ENCODE peak calls at places on chromosome 3, in nine cellular contexts. C, H, Q, L, G, T, W, B and X are unnamed samples.

GRCh38 chr3:143855183-143855582 is 6.9 kb upstream of the SLC9A9 start:
- DNase-seq in H (no peak), B (no peak), G (no peak), T (no peak), W (no peak), C (no peak), Q (no peak), L (no peak), X (no peak)

GRCh38 chr3:100480111-100480510 is 12.3 kb upstream of the TMEM45A start:
- DNase-seq in H (no peak), C (no peak), T (no peak), Q (no peak), W (no peak), G (no peak), L (no peak), B (no peak), X (no peak)

GRCh38 chr3:149705416-149705815 is 46.9 kb downstream of the COMMD2 start:
- DNase-seq in G (no peak), W (no peak), Q (peak; percentile 33), T (no peak), C (no peak), B (no peak), H (no peak), L (no peak), X (peak; percentile 37)

GRCh38 chr3:148758303-148758884 is 60.7 kb downstream of the AGTR1 start:
- DNase-seq in G (no peak), B (no peak), C (no peak), L (no peak), H (no peak), T (no peak), W (no peak), Q (no peak), X (peak; percentile 8)

GRCh38 chr3:188345223-188345622 is 191.3 kb downstream of the LPP start:
- DNase-seq in L (no peak), W (no peak), G (no peak), Q (peak; percentile 61), T (no peak), C (peak; percentile 44), B (no peak), H (peak; percentile 78), X (peak; percentile 51)

GRCh38 chr3:103644450-103644849 is 1209.6 kb downstream of the ZPLD1 start:
- DNase-seq in G (no peak), Q (no peak), L (no peak), B (no peak), W (no peak), H (peak; percentile 38), T (no peak), C (no peak), X (no peak)

GRCh38 chr3:124396397-124396796 is 333.9 kb upstream of the UMPS start:
- DNase-seq in G (no peak), C (peak; percentile 10), H (peak; percentile 73), T (no peak), L (no peak), Q (no peak), W (no peak), B (peak; percentile 22), X (no peak)

GRCh38 chr3:124381565-124382333 is 348.5 kb upstream of the UMPS start:
- DNase-seq in B (no peak), Q (no peak), T (no peak), G (no peak), H (peak; percentile 18), L (no peak), C (peak; percentile 90), W (no peak), X (no peak)

GRCh38 chr3:139466369-139466768 is 9.9 kb downstream of the RBP2 start:
- DNase-seq in T (no peak), L (no peak), H (no peak), C (no peak), G (no peak), W (no peak), B (no peak), Q (no peak), X (no peak)

GRCh38 chr3:105676621-105677300 is 192.1 kb downstream of the CBLB start:
- DNase-seq in Q (no peak), W (no peak), T (no peak), B (no peak), C (no peak), G (peak; percentile 77), L (no peak), H (no peak), X (no peak)

GRCh38 chr3:128603811-128604447 is 46.7 kb downstream of the RPN1 start:
- DNase-seq in W (no peak), H (no peak), G (no peak), B (no peak), C (no peak), Q (no peak), T (no peak), L (no peak), X (no peak)

GRCh38 chr3:44284949-44285348 is 43.3 kb downstream of the TOPAZ1 start:
- DNase-seq in L (no peak), T (no peak), Q (no peak), B (no peak), G (no peak), W (no peak), C (peak; percentile 2), H (peak; percentile 4), X (no peak)

GRCh38 chr3:193317901-193318300 is 60.7 kb downstream of the ATP13A5 start:
- DNase-seq in B (no peak), Q (no peak), T (no peak), H (no peak), C (no peak), L (no peak), G (no peak), W (no peak), X (no peak)

GRCh38 chr3:12727481-12727880 is 31.6 kb downstream of the TMEM40 start:
- DNase-seq in Q (no peak), W (no peak), H (no peak), L (no peak), B (no peak), G (no peak), T (no peak), C (no peak), X (no peak)

GRCh38 chr3:53072653-53073552 is 27.0 kb upstream of the SFMBT1 start:
- DNase-seq in B (peak; percentile 84), T (peak; percentile 60), G (peak; percentile 95), L (peak; percentile 86), C (peak; percentile 83), H (peak; percentile 66), Q (peak; percentile 66), W (peak; percentile 96), X (peak; percentile 63)

GRCh38 chr3:30643763-30644462 is 37.5 kb downstream of the TGFBR2 start:
- DNase-seq in T (no peak), L (peak; percentile 29), H (no peak), C (no peak), Q (no peak), G (peak; percentile 75), W (peak; percentile 91), B (no peak), X (no peak)

GRCh38 chr3:147699175-147699838 is 290.1 kb downstream of the ZIC1 start:
- DNase-seq in H (peak; percentile 65), W (no peak), T (peak; percentile 73), Q (peak; percentile 90), G (no peak), L (no peak), C (peak; percentile 78), B (no peak), X (peak; percentile 21)

GRCh38 chr3:66938338-66938963 is 59.7 kb upstream of the KBTBD8 start:
- DNase-seq in Q (peak; percentile 65), L (no peak), H (peak; percentile 46), W (no peak), T (peak; percentile 5), B (peak; percentile 39), G (peak; percentile 48), C (peak; percentile 72), X (peak; percentile 47)

GRCh38 chr3:62370112-62371031 is 3.0 kb downstream of the FEZF2 start:
- DNase-seq in B (peak; percentile 28), Q (no peak), W (no peak), H (no peak), G (no peak), C (no peak), T (no peak), L (no peak), X (no peak)

GRCh38 chr3:160434071-160434470 is 15.5 kb downstream of the TRIM59 start:
- DNase-seq in T (no peak), L (no peak), Q (peak; percentile 37), W (no peak), B (no peak), H (no peak), G (no peak), C (peak; percentile 28), X (peak; percentile 48)

GRCh38 chr3:106103383-106103782 is 234.6 kb upstream of the CBLB start:
- DNase-seq in C (no peak), L (no peak), H (no peak), T (no peak), G (no peak), Q (no peak), B (no peak), W (no peak), X (peak; percentile 36)

GRCh38 chr3:72338942-72339749 is 509.1 kb downstream of the SHQ1 start:
- DNase-seq in H (peak; percentile 87), B (no peak), Q (peak; percentile 98), L (no peak), T (peak; percentile 83), C (peak; percentile 98), W (peak; percentile 71), G (peak; percentile 80), X (peak; percentile 97)

GRCh38 chr3:171835116-171835515 is 8.0 kb upstream of the TMEM212 start:
- DNase-seq in C (no peak), G (no peak), T (no peak), H (no peak), B (no peak), L (no peak), Q (no peak), W (no peak), X (no peak)

GRCh38 chr3:156997351-156997750 is 162.6 kb downstream of the CCNL1 start:
- DNase-seq in H (peak; percentile 37), Q (peak; percentile 30), C (peak; percentile 19), B (no peak), T (no peak), L (no peak), G (no peak), W (no peak), X (peak; percentile 33)